ENCODE peak calls at places on chromosome 10, in nine cellular contexts. Z is LHCN-M2; E is DMS153; V is breast epithelium; A is effector memory CD8-positive, alpha-beta T cell; I is Kasumi-1; B is nephron progenitor cell; X is activated CD8-positive, alpha-beta T cell treated with anti-CD3 and anti-CD28 coated beads for 36 hours; N is NCI-H748 treated with DMSO at 0.1 percent for 48 hours. M is an unnamed sample.
A peak's percentile ranks its signal among the peaks of the same experiment; 100 is the strongest.

GRCh38 chr10:75049316-75050285 is 61.9 kb upstream of the SAMD8 start:
- DNase-seq in E (no peak), Z (no peak), X (no peak), N (no peak), I (no peak), A (no peak), V (no peak), B (no peak), M (no peak)

GRCh38 chr10:59181668-59182067 is 5.2 kb downstream of the PHYHIPL start:
- DNase-seq in E (peak; percentile 49), I (peak; percentile 92), X (no peak), N (peak; percentile 43), A (no peak), B (no peak), V (no peak), Z (peak; percentile 56), M (no peak)

GRCh38 chr10:48448796-48449195 is 142.3 kb downstream of the MAPK8 start:
- DNase-seq in A (no peak), X (no peak), E (no peak), N (no peak), Z (peak; percentile 75), V (peak; percentile 28), B (no peak), I (no peak), M (no peak)

GRCh38 chr10:15208221-15208620 is 39.7 kb upstream of the NMT2 start:
- DNase-seq in I (no peak), A (no peak), E (no peak), B (no peak), V (no peak), X (peak; percentile 12), N (no peak), Z (no peak), M (no peak)

GRCh38 chr10:110725809-110726641 is 81.9 kb downstream of the RBM20 start:
- DNase-seq in E (no peak), X (no peak), B (peak; percentile 26), V (no peak), Z (peak; percentile 83), A (no peak), N (no peak), I (no peak), M (no peak)

GRCh38 chr10:24706479-24707118 is 17.1 kb downstream of the ARHGAP21 start:
- DNase-seq in Z (peak; percentile 87), B (no peak), A (no peak), I (peak; percentile 94), N (no peak), X (peak; percentile 51), V (no peak), E (peak; percentile 1), M (peak; percentile 8)

GRCh38 chr10:70575486-70575873 is 27.1 kb downstream of the PRF1 start:
- DNase-seq in A (no peak), X (no peak), Z (peak; percentile 17), V (no peak), B (no peak), E (peak; percentile 45), I (no peak), N (no peak), M (no peak)

GRCh38 chr10:43930777-43931176 is 282.1 kb upstream of the ZNF32 start:
- DNase-seq in X (no peak), I (no peak), B (no peak), A (no peak), Z (no peak), N (no peak), V (no peak), E (no peak), M (no peak)

GRCh38 chr10:110834622-110835219 is 37.0 kb upstream of the PDCD4 start:
- DNase-seq in X (peak; percentile 76), I (peak; percentile 100), B (peak; percentile 40), A (no peak), V (no peak), E (peak; percentile 91), N (no peak), Z (no peak), M (peak; percentile 24)

GRCh38 chr10:28139138-28139537 is 140.3 kb upstream of the ODAD2 start:
- DNase-seq in X (no peak), A (no peak), V (no peak), I (no peak), Z (peak; percentile 60), N (no peak), B (no peak), E (no peak), M (no peak)

GRCh38 chr10:79298403-79299244 is 48.6 kb upstream of the PPIF start:
- DNase-seq in V (no peak), N (no peak), Z (peak; percentile 98), B (no peak), X (peak; percentile 84), A (no peak), E (no peak), I (no peak), M (no peak)

GRCh38 chr10:7606977-7607404 is 59.8 kb downstream of the ITIH5 start:
- DNase-seq in X (no peak), E (no peak), N (no peak), A (no peak), Z (no peak), B (no peak), V (no peak), I (no peak), M (no peak)

GRCh38 chr10:29648983-29649268 is 14.2 kb upstream of the SVIL start:
- DNase-seq in A (no peak), E (no peak), I (no peak), Z (no peak), B (no peak), V (no peak), N (no peak), X (no peak), M (no peak)

GRCh38 chr10:35448687-35449662 is 112.7 kb downstream of the CCNY start:
- DNase-seq in I (peak; percentile 95), V (no peak), N (no peak), Z (no peak), X (no peak), E (no peak), B (no peak), A (no peak), M (no peak)

GRCh38 chr10:121598261-121599249 is at the start of gene FGFR2:
- DNase-seq in I (no peak), E (peak; percentile 52), V (peak; percentile 86), N (peak; percentile 28), A (peak; percentile 23), X (peak; percentile 12), B (peak; percentile 96), Z (no peak), M (no peak)

GRCh38 chr10:62732841-62733653 is 71.5 kb upstream of the ADO start:
- DNase-seq in Z (peak; percentile 78), I (no peak), A (peak; percentile 57), B (no peak), N (no peak), E (no peak), X (peak; percentile 76), V (no peak), M (peak; percentile 83)

GRCh38 chr10:52256832-52257691 is 57.0 kb upstream of the DKK1 start:
- DNase-seq in Z (no peak), A (no peak), I (no peak), B (no peak), X (no peak), E (no peak), V (no peak), N (no peak), M (no peak)

GRCh38 chr10:22365233-22365632 is 19.9 kb downstream of the SPAG6 start:
- DNase-seq in I (peak; percentile 67), V (no peak), A (no peak), X (no peak), Z (no peak), N (no peak), B (no peak), E (no peak), M (no peak)

GRCh38 chr10:86419101-86419500 is 52.5 kb upstream of the GRID1 start:
- DNase-seq in B (no peak), X (peak; percentile 40), V (no peak), Z (no peak), I (no peak), N (no peak), E (no peak), A (no peak), M (no peak)

GRCh38 chr10:94205370-94205930 is 157.3 kb downstream of the NOC3L start:
- DNase-seq in Z (peak; percentile 71), A (no peak), X (no peak), I (no peak), E (no peak), B (no peak), N (no peak), V (no peak), M (no peak)

GRCh38 chr10:44199267-44199666 is 185.6 kb downstream of the CXCL12 start:
- DNase-seq in I (no peak), E (no peak), B (no peak), V (no peak), Z (no peak), A (no peak), N (no peak), X (no peak), M (no peak)

GRCh38 chr10:19929466-19930140 is 113.4 kb downstream of the PLXDC2 start:
- DNase-seq in V (no peak), Z (peak; percentile 75), I (no peak), E (no peak), X (no peak), B (no peak), N (no peak), A (no peak), M (no peak)

GRCh38 chr10:13162013-13162364 is 631 bp downstream of the MCM10 start:
- DNase-seq in I (no peak), B (peak; percentile 22), A (no peak), E (no peak), V (no peak), Z (no peak), N (no peak), X (no peak), M (peak; percentile 2)

GRCh38 chr10:96496281-96496925 is 17.3 kb downstream of the TLL2 start:
- DNase-seq in N (no peak), A (no peak), X (peak; percentile 29), Z (peak; percentile 21), V (no peak), I (peak; percentile 72), B (peak; percentile 65), E (no peak), M (no peak)

GRCh38 chr10:67788028-67788886 is 49.7 kb downstream of the DNAJC12 start:
- DNase-seq in N (peak; percentile 5), V (no peak), I (peak; percentile 93), X (peak; percentile 92), A (peak; percentile 59), E (no peak), B (peak; percentile 70), Z (peak; percentile 34), M (peak; percentile 42)

GRCh38 chr10:3516626-3517255 is 268.3 kb downstream of the KLF6 start:
- DNase-seq in N (no peak), E (no peak), Z (no peak), I (no peak), X (no peak), B (no peak), V (no peak), A (no peak), M (no peak)

GRCh38 chr10:125064681-125065492 is 95.5 kb downstream of the CTBP2 start:
- DNase-seq in E (no peak), B (no peak), N (no peak), I (peak; percentile 42), X (peak; percentile 33), V (no peak), A (peak; percentile 17), Z (peak; percentile 38), M (no peak)

GRCh38 chr10:11440250-11441150 is 170.9 kb downstream of the USP6NL start:
- DNase-seq in I (no peak), Z (no peak), N (no peak), A (no peak), V (no peak), E (no peak), B (no peak), X (peak; percentile 74), M (no peak)

GRCh38 chr10:96516337-96516736 is 2.6 kb upstream of the TLL2 start:
- DNase-seq in V (no peak), B (no peak), X (no peak), Z (no peak), N (no peak), A (no peak), E (no peak), I (no peak), M (no peak)

GRCh38 chr10:74881253-74881884 is 55.0 kb downstream of the KAT6B start:
- DNase-seq in X (no peak), V (no peak), A (no peak), E (no peak), Z (no peak), I (no peak), N (no peak), B (no peak), M (no peak)

GRCh38 chr10:130017631-130018022 is 53.6 kb upstream of the EBF3 start:
- DNase-seq in E (no peak), X (no peak), I (no peak), A (no peak), V (no peak), N (no peak), B (no peak), Z (no peak), M (no peak)

M was measured in central memory CD4-positive, alpha-beta T cell.